ENCODE peak calls at places on chromosome 1, in seven cellular contexts. Y, C, J, B, H, V and O are unnamed samples.

GRCh38 chr1:27658951-27659496 is 13.0 kb downstream of the IFI6 start:
- DNase-seq in Y (no peak), C (no peak), J (no peak), B (peak; percentile 44), H (peak; percentile 68), V (no peak), O (peak; percentile 57)

GRCh38 chr1:70874063-70874462 is 173.6 kb downstream of the PTGER3 start:
- DNase-seq in Y (no peak), C (no peak), J (no peak), B (no peak), H (no peak), V (no peak), O (no peak)

GRCh38 chr1:203677771-203678170 is 51.1 kb downstream of the ATP2B4 start:
- DNase-seq in Y (no peak), C (no peak), J (no peak), B (no peak), H (no peak), V (no peak), O (no peak)

GRCh38 chr1:176938375-176938774 is 226.1 kb downstream of the ASTN1 start:
- DNase-seq in Y (no peak), C (no peak), J (no peak), B (no peak), H (no peak), V (no peak), O (no peak)

GRCh38 chr1:3534803-3535637 is 76.3 kb downstream of the MEGF6 start:
- DNase-seq in Y (no peak), C (no peak), J (no peak), B (no peak), H (no peak), V (no peak), O (no peak)

GRCh38 chr1:87330201-87330953 is 1.7 kb downstream of the LMO4 start:
- DNase-seq in Y (no peak), C (no peak), J (no peak), B (peak; percentile 46), H (peak; percentile 46), V (no peak), O (no peak)

GRCh38 chr1:1402081-1402900 is 3.2 kb upstream of the CCNL2 start:
- DNase-seq in Y (no peak), C (no peak), J (no peak), B (peak; percentile 78), H (peak; percentile 63), V (peak; percentile 68), O (no peak)

GRCh38 chr1:151472852-151473731 is 13.8 kb upstream of the POGZ start:
- DNase-seq in Y (no peak), C (peak; percentile 2), J (no peak), B (peak; percentile 55), H (peak; percentile 13), V (no peak), O (peak; percentile 54)

GRCh38 chr1:154104433-154105082 is 50.3 kb downstream of the NUP210L start:
- DNase-seq in Y (no peak), C (no peak), J (no peak), B (no peak), H (no peak), V (no peak), O (no peak)

GRCh38 chr1:173853074-173853473 is 14.7 kb downstream of the GAS5 start:
- DNase-seq in Y (no peak), C (no peak), J (no peak), B (peak; percentile 88), H (peak; percentile 28), V (no peak), O (no peak)

GRCh38 chr1:114259517-114260160 is 106.0 kb upstream of the SYT6 start:
- DNase-seq in Y (no peak), C (no peak), J (no peak), B (no peak), H (no peak), V (no peak), O (no peak)

GRCh38 chr1:9225411-9225785 is 9.2 kb upstream of the H6PD start:
- DNase-seq in Y (no peak), C (no peak), J (no peak), B (no peak), H (no peak), V (no peak), O (no peak)

GRCh38 chr1:199495432-199495831 is 532.1 kb upstream of the NR5A2 start:
- DNase-seq in Y (no peak), C (no peak), J (no peak), B (no peak), H (no peak), V (no peak), O (no peak)

GRCh38 chr1:25820247-25821111 is 725 bp downstream of the MTFR1L start:
- DNase-seq in Y (peak; percentile 55), C (peak; percentile 53), J (no peak), B (peak; percentile 76), H (peak; percentile 67), V (no peak), O (peak; percentile 57)

GRCh38 chr1:160707171-160708109 is 4.2 kb downstream of the CD48 start:
- DNase-seq in Y (no peak), C (no peak), J (no peak), B (no peak), H (no peak), V (no peak), O (no peak)

GRCh38 chr1:108813326-108813725 is 43.6 kb downstream of the AKNAD1 start:
- DNase-seq in Y (no peak), C (no peak), J (no peak), B (no peak), H (no peak), V (no peak), O (no peak)

GRCh38 chr1:109822749-109823542 is 59.2 kb upstream of the EPS8L3 start:
- DNase-seq in Y (no peak), C (no peak), J (no peak), B (no peak), H (no peak), V (no peak), O (no peak)

GRCh38 chr1:180185971-180186645 is 31.4 kb downstream of the QSOX1 start:
- DNase-seq in Y (no peak), C (no peak), J (no peak), B (no peak), H (no peak), V (no peak), O (no peak)

GRCh38 chr1:19163261-19163660 is 46.8 kb downstream of the UBR4 start:
- DNase-seq in Y (no peak), C (no peak), J (no peak), B (peak; percentile 76), H (peak; percentile 30), V (no peak), O (no peak)

GRCh38 chr1:103576065-103576464 is 4.7 kb downstream of the AMY2B start:
- DNase-seq in Y (no peak), C (no peak), J (no peak), B (peak; percentile 1), H (no peak), V (no peak), O (no peak)

GRCh38 chr1:179095377-179095776 is 13.5 kb downstream of the TOR3A start:
- DNase-seq in Y (no peak), C (no peak), J (no peak), B (no peak), H (no peak), V (no peak), O (no peak)

GRCh38 chr1:202063093-202063492 is 52.7 kb downstream of the ELF3 start:
- DNase-seq in Y (no peak), C (no peak), J (peak; percentile 8), B (peak; percentile 37), H (no peak), V (peak; percentile 50), O (no peak)

GRCh38 chr1:154999651-155000474 is 2.7 kb upstream of the ZBTB7B start:
- DNase-seq in Y (no peak), C (peak; percentile 42), J (no peak), B (no peak), H (no peak), V (no peak), O (peak; percentile 41)

GRCh38 chr1:170732262-170732595 is 68.3 kb downstream of the PRRX1 start:
- DNase-seq in Y (no peak), C (no peak), J (no peak), B (peak; percentile 52), H (no peak), V (no peak), O (no peak)

GRCh38 chr1:167630568-167631385 is 745 bp downstream of the RCSD1 start:
- DNase-seq in Y (no peak), C (no peak), J (no peak), B (no peak), H (no peak), V (no peak), O (no peak)

GRCh38 chr1:55034476-55035133 is 4.7 kb upstream of the PCSK9 start:
- DNase-seq in Y (no peak), C (no peak), J (no peak), B (no peak), H (no peak), V (no peak), O (no peak)

GRCh38 chr1:167209044-167209443 is 11.6 kb upstream of the POU2F1 start:
- DNase-seq in Y (no peak), C (no peak), J (no peak), B (no peak), H (no peak), V (no peak), O (no peak)

GRCh38 chr1:17539526-17540254 is at the start of gene ARHGEF10L:
- DNase-seq in Y (no peak), C (no peak), J (no peak), B (no peak), H (peak; percentile 45), V (no peak), O (no peak)

GRCh38 chr1:198118136-198118535 is 38.7 kb upstream of the NEK7 start:
- DNase-seq in Y (no peak), C (no peak), J (peak; percentile 70), B (peak; percentile 95), H (peak; percentile 66), V (no peak), O (no peak)